ENCODE peak calls at places on chromosomes 12 and 14, in seven cellular contexts. O, G, F, L, M, K and Y are unnamed samples.

GRCh38 chr12:89573081-89573810 is 47.4 kb upstream of the POC1B start:
- DNase-seq in O (peak), G (no peak), F (no peak), L (no peak), M (no peak), K (no peak), Y (no peak)

GRCh38 chr14:68711551-68712437 is 81.1 kb downstream of the ZFP36L1 start:
- DNase-seq in O (no peak), G (no peak), F (no peak), L (no peak), M (no peak), K (no peak), Y (no peak)

GRCh38 chr12:46071769-46072624 is 81.6 kb upstream of the SCAF11 start:
- DNase-seq in O (peak), G (peak), F (peak), L (peak), M (peak), K (peak), Y (peak)

GRCh38 chr12:48105321-48105866 is 485 bp downstream of the SENP1 start:
- DNase-seq in O (peak), G (no peak), F (no peak), L (no peak), M (no peak), K (no peak), Y (peak)

GRCh38 chr14:95445161-95445560 is 71.3 kb downstream of the SYNE3 start:
- DNase-seq in O (no peak), G (no peak), F (no peak), L (no peak), M (no peak), K (no peak), Y (no peak)

GRCh38 chr12:130863298-130863697 is 8.6 kb upstream of the RAN start:
- DNase-seq in O (no peak), G (no peak), F (no peak), L (no peak), M (no peak), K (no peak), Y (no peak)

GRCh38 chr12:104957388-104958008 is 592 bp downstream of the SLC41A2 start:
- DNase-seq in O (no peak), G (no peak), F (no peak), L (peak), M (no peak), K (no peak), Y (no peak)

GRCh38 chr14:32397871-32398640 is 69.0 kb downstream of the AKAP6 start:
- DNase-seq in O (peak), G (no peak), F (no peak), L (no peak), M (no peak), K (no peak), Y (peak)

GRCh38 chr14:67265131-67265530 is 23.9 kb downstream of the PALS1 start:
- DNase-seq in O (peak), G (no peak), F (no peak), L (no peak), M (no peak), K (no peak), Y (peak)

GRCh38 chr12:12323606-12324005 is 26.4 kb downstream of the MANSC1 start:
- DNase-seq in O (peak), G (no peak), F (no peak), L (no peak), M (no peak), K (no peak), Y (no peak)

GRCh38 chr12:41485203-41485602 is 297.1 kb downstream of the PDZRN4 start:
- DNase-seq in O (no peak), G (no peak), F (no peak), L (no peak), M (no peak), K (no peak), Y (peak)

GRCh38 chr12:25787701-25788100 is 170.8 kb upstream of the RASSF8 start:
- DNase-seq in O (no peak), G (no peak), F (no peak), L (no peak), M (no peak), K (no peak), Y (no peak)

GRCh38 chr14:55938249-55938791 is 179.9 kb upstream of the PELI2 start:
- DNase-seq in O (peak), G (no peak), F (no peak), L (no peak), M (no peak), K (peak), Y (peak)

GRCh38 chr12:85155791-85156190 is 119.6 kb downstream of the LRRIQ1 start:
- DNase-seq in O (peak), G (no peak), F (no peak), L (no peak), M (no peak), K (no peak), Y (peak)

GRCh38 chr12:124898200-124898950 is 16.1 kb downstream of the UBC start:
- DNase-seq in O (no peak), G (no peak), F (no peak), L (peak), M (peak), K (peak), Y (peak)

GRCh38 chr14:102516531-102517411 is 7.2 kb upstream of the ANKRD9 start:
- DNase-seq in O (no peak), G (peak), F (no peak), L (peak), M (peak), K (peak), Y (no peak)

GRCh38 chr12:108645686-108646596 is 12.2 kb upstream of the SELPLG start:
- DNase-seq in O (no peak), G (no peak), F (no peak), L (no peak), M (no peak), K (no peak), Y (no peak)

GRCh38 chr14:77961853-77962580 is 162.1 kb downstream of the ADCK1 start:
- DNase-seq in O (no peak), G (no peak), F (no peak), L (no peak), M (no peak), K (no peak), Y (no peak)
- TF ChIP-seq CTCF in O (no peak), G (no peak), F (no peak), L (no peak), M (no peak), K (peak), Y (no peak)

DNA sequence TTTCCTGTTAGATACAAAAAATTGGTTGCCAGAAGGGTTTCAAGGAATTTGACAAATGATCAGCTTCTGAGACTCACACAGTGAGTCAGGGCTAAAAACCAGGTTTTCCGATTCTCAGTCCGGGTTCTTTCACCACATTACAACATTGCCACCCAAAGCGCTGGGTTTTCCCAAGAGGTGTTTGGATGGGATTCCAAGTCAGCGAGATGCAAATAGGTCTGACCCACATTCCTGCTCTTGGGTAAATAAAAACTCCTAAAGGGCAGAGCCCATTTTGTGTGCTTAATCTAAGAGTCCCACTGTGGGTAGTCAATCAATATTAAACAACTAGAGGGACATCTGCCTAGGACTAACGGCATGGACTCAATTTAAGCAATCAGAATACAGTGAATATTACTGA is 5.4 kb upstream of the RIC8B start:
- DNase-seq in O (peak), G (no peak), F (no peak), L (no peak), M (no peak), K (no peak), Y (peak)
- H3K4me3 ChIP-seq in O (peak), G (no peak), F (no peak), L (no peak), M (no peak), K (no peak), Y (no peak)

DNA sequence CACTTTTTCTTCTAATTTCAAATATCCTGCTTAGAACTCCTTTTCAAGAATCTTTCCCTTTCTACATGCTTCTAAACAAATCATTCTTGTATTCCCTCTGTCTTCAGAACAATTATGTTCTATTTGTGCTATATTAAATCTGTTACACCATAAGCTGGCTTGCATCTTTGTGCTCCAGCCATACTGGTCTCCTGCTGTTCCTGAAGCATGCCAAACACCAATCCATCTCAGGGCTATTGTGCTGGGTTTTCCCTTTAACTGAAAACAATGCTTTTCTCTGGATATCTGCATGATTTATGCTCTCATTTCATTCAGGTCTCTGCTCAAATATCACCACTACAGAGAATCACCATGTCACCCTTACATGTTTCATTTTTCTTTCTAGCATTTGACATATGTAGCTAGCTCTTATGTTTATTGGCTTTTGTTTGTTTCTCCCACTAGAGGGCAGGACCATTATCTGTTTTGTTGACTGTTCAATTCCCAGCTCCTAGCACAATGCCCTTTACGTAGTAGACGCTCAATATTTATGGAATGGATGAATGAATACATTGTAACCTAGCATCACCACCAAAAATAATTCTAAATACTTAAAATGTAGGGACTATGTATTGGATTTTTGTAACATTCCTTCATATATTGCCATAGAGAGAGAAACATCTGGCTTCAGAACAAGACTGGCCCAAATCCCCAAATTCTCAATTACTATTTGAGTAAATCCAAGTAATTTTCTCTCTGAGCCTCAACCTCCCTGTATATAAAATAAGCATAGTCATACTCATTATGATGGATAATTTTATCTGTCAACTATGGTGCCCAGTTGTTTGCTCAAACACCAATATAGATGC is 302.0 kb upstream of the SYT1 start:
- DNase-seq in O (no peak), G (no peak), F (no peak), L (no peak), M (no peak), K (no peak), Y (peak)
- TF ChIP-seq CTCF in O (peak), G (no peak), F (no peak), L (peak), M (no peak), K (peak), Y (peak)

GRCh38 chr14:93331375-93332031 is 1.3 kb downstream of the BTBD7 start:
- DNase-seq in O (no peak), G (peak), F (no peak), L (peak), M (peak), K (no peak), Y (no peak)

GRCh38 chr14:93332032-93332852 is 594 bp downstream of the BTBD7 start:
- DNase-seq in O (peak), G (no peak), F (peak), L (peak), M (peak), K (peak), Y (peak)

GRCh38 chr14:93328546-93328945 is 4.3 kb downstream of the BTBD7 start:
- DNase-seq in O (no peak), G (no peak), F (no peak), L (no peak), M (no peak), K (no peak), Y (no peak)

GRCh38 chr14:93329965-93330608 is 2.7 kb downstream of the BTBD7 start:
- DNase-seq in O (no peak), G (no peak), F (no peak), L (no peak), M (no peak), K (no peak), Y (no peak)

DNA sequence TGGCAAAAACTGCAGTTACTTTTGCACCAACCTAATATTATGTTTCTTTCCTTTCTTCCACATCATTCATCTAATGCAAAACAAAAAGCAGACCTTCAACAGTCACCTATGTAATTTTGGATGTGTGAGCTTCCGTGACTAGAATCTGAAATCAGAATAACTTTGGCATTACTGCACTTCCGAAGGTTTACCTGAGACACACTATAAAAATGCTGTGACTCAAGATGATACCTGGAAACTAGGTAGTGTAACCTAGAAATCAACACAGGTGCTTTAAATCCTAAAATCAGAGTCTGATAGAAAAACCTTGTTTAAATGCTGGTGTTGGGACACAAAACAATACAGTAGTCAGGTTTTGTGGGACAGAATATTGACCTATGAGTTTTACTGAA is 2.2 kb downstream of the BTBD7 start:
- DNase-seq in O (no peak), G (no peak), F (no peak), L (no peak), M (no peak), K (no peak), Y (no peak)
- H3K4me3 ChIP-seq in O (no peak), G (no peak), F (no peak), L (no peak), M (no peak), K (no peak), Y (no peak)

DNA sequence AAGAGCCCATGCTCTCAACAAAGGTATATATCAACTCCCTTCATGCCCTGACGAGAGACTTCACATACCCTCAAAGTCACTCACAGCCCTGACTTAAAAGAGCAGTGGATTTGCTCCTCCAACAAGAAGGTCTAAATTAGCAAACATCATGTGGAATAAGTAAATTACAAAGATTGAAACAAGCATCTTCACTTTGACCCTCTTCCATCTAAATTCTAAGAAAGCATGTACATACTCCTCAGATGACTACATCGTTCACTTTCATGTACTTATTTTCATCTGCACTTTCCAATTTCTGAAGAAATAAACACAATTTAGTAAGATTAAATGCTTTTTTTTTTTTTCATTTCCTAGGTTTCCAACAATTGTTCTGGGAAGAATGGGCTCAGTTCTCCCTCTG is 38.6 kb upstream of the KRR1 start:
- DNase-seq in O (no peak), G (no peak), F (no peak), L (no peak), M (no peak), K (no peak), Y (no peak)
- TF ChIP-seq CTCF in O (no peak), G (no peak), F (no peak), L (no peak), M (no peak), K (no peak), Y (no peak)

GRCh38 chr14:38209572-38210159 is 2.0 kb downstream of the SSTR1 start:
- DNase-seq in O (no peak), G (no peak), F (no peak), L (no peak), M (no peak), K (no peak), Y (peak)

GRCh38 chr14:38210168-38210567 is 2.5 kb downstream of the SSTR1 start:
- DNase-seq in O (no peak), G (peak), F (no peak), L (no peak), M (no peak), K (no peak), Y (peak)

GRCh38 chr14:38207830-38208815 is at the start of gene SSTR1:
- DNase-seq in O (no peak), G (no peak), F (no peak), L (peak), M (peak), K (no peak), Y (peak)

GRCh38 chr14:38207342-38207741 is 362 bp upstream of the SSTR1 start:
- DNase-seq in O (no peak), G (no peak), F (no peak), L (no peak), M (no peak), K (no peak), Y (peak)

DNA sequence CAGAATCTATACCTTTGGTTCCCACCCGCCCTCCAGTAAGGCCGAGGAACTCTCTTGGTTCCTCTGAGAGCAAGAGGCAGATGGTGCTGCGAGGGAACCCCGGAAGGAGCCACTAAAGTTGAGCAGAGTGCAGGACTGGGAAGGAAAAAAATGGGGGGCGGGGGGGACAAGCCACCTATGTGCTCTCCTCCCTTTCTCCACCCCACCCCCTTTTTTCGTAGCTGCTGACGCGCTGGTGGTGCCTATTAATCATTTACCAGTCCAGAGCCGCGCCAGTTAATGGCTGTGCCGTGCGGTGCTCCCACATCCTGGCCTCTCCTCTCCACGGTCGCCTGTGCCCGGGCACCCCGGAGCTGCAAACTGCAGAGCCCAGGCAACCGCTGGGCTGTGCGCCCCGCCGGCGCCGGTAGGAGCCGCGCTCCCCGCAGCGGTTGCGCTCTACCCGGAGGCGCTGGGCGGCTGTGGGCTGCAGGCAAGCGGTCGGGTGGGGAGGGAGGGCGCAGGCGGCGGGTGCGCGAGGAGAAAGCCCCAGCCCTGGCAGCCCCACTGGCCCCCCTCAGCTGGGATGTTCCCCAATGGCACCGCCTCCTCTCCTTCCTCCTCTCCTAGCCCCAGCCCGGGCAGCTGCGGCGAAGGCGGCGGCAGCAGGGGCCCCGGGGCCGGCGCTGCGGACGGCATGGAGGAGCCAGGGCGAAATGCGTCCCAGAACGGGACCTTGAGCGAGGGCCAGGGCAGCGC is 1.3 kb downstream of the SSTR1 start:
- DNase-seq in O (peak), G (peak), F (no peak), L (peak), M (peak), K (no peak), Y (peak)
- H3K4me3 ChIP-seq in O (peak), G (peak), F (peak), L (no peak), M (peak), K (peak), Y (peak)

GRCh38 chr14:73778736-73779135 is 64.6 kb upstream of the PNMA1 start:
- DNase-seq in O (no peak), G (no peak), F (no peak), L (no peak), M (no peak), K (no peak), Y (no peak)

GRCh38 chr14:73783107-73783727 is 68.4 kb upstream of the PTGR2 start:
- DNase-seq in O (no peak), G (no peak), F (no peak), L (no peak), M (no peak), K (no peak), Y (no peak)

GRCh38 chr14:73780391-73780790 is 66.2 kb upstream of the PNMA1 start:
- DNase-seq in O (no peak), G (no peak), F (no peak), L (no peak), M (no peak), K (no peak), Y (no peak)

GRCh38 chr14:73782623-73783022 is 68.4 kb upstream of the PNMA1 start:
- DNase-seq in O (no peak), G (no peak), F (no peak), L (no peak), M (no peak), K (no peak), Y (no peak)

DNA sequence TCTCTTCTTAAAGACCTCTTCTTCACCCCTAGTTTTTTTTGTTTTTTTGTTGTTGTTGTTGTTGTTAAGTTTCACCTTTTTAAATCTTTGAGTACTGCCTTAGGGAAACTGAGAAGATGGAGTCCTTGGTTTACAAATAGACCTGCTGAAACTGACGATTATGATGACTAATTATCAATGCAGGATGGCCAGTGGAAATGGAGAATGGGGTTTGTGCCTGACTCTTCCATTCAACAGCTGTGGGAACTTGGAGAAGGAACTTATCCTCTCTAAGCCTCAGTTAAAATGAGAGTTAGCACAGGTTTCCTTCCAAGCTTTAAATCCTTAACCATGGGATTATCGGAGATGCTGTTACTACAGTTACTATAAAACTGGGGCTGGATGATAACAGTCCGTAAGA is 66.7 kb upstream of the PNMA1 start:
- DNase-seq in O (no peak), G (no peak), F (no peak), L (no peak), M (no peak), K (no peak), Y (no peak)
- TF ChIP-seq CTCF in O (no peak), G (no peak), F (no peak), L (no peak), M (no peak), K (no peak), Y (no peak)

GRCh38 chr12:51028811-51029146 is 2.6 kb upstream of the SLC11A2 start:
- DNase-seq in O (no peak), G (no peak), F (no peak), L (no peak), M (no peak), K (no peak), Y (peak)
- H3K4me3 ChIP-seq in O (no peak), G (no peak), F (no peak), L (no peak), M (peak), K (no peak), Y (no peak)

GRCh38 chr14:94043111-94043755 is 17.1 kb downstream of the OTUB2 start:
- DNase-seq in O (peak), G (no peak), F (no peak), L (no peak), M (peak), K (no peak), Y (peak)

GRCh38 chr14:94040796-94041195 is 14.7 kb downstream of the OTUB2 start:
- DNase-seq in O (no peak), G (no peak), F (no peak), L (no peak), M (peak), K (no peak), Y (no peak)

GRCh38 chr14:94043756-94044475 is 17.8 kb downstream of the OTUB2 start:
- DNase-seq in O (no peak), G (no peak), F (no peak), L (no peak), M (peak), K (no peak), Y (no peak)

GRCh38 chr14:94041551-94042346 is 15.6 kb downstream of the OTUB2 start:
- DNase-seq in O (peak), G (no peak), F (peak), L (no peak), M (peak), K (no peak), Y (peak)

GRCh38 chr14:94042433-94043091 is 16.4 kb downstream of the OTUB2 start:
- DNase-seq in O (no peak), G (no peak), F (no peak), L (no peak), M (peak), K (no peak), Y (no peak)
- TF ChIP-seq CTCF in O (no peak), G (no peak), F (no peak), L (no peak), M (no peak), K (no peak), Y (no peak)